ENCODE peak calls at places on chromosomes 11 and 22, in four cellular contexts. P is A549, A is K562, I is GM12878. Z is an unnamed sample.
A peak's percentile ranks its signal among the peaks of the same experiment; 100 is the strongest.

GRCh38 chr22:40578171-40578570 is 58.3 kb downstream of the MRTFA start:
- DNase-seq in P (no peak), A (no peak), I (no peak), Z (no peak)

GRCh38 chr11:33778682-33779081 is 4.4 kb upstream of the FBXO3 start:
- DNase-seq in P (no peak), A (no peak), I (no peak), Z (no peak)

GRCh38 chr11:34343153-34343552 is 14.7 kb downstream of the ABTB2 start:
- DNase-seq in P (peak; percentile 46), A (no peak), I (no peak), Z (no peak)

GRCh38 chr11:31110825-31111224 is 258.7 kb downstream of the DCDC1 start:
- DNase-seq in P (no peak), A (no peak), I (no peak), Z (no peak)

GRCh38 chr11:65953471-65953870 is 8.1 kb upstream of the SART1 start:
- DNase-seq in P (no peak), A (no peak), I (no peak), Z (no peak)

GRCh38 chr11:77449060-77449521 is 24.8 kb downstream of the PAK1 start:
- DNase-seq in P (no peak), A (no peak), I (peak; percentile 91), Z (no peak)

GRCh38 chr11:38476808-38477565 is 1879.0 kb upstream of the RAG2 start:
- DNase-seq in P (no peak), A (no peak), I (no peak), Z (no peak)

GRCh38 chr11:45091563-45092392 is 54.7 kb upstream of the PRDM11 start:
- DNase-seq in P (peak; percentile 58), A (no peak), I (no peak), Z (no peak)

GRCh38 chr11:124676386-124676785 is 2.7 kb downstream of the SPA17 start:
- DNase-seq in P (no peak), A (no peak), I (no peak), Z (no peak)

GRCh38 chr11:32115406-32115805 is 24.5 kb downstream of the RCN1 start:
- DNase-seq in P (no peak), A (no peak), I (no peak), Z (no peak)

GRCh38 chr11:30487200-30487898 is 98.8 kb downstream of the MPPED2 start:
- DNase-seq in P (no peak), A (no peak), I (no peak), Z (no peak)

GRCh38 chr11:65646921-65647701 is 9.2 kb downstream of the SIPA1 start:
- DNase-seq in P (peak; percentile 61), A (peak; percentile 42), I (no peak), Z (no peak)

GRCh38 chr11:17643506-17644405 is 75.6 kb upstream of the MYOD1 start:
- DNase-seq in P (no peak), A (no peak), I (no peak), Z (no peak)

GRCh38 chr22:35021166-35021565 is 44.8 kb upstream of the ISX start:
- DNase-seq in P (no peak), A (no peak), I (no peak), Z (no peak)

GRCh38 chr11:120773501-120774031 is 250.3 kb upstream of the TBCEL start:
- DNase-seq in P (no peak), A (no peak), I (peak; percentile 89), Z (no peak)

GRCh38 chr11:68673991-68674390 is 10.4 kb upstream of the GAL start:
- DNase-seq in P (no peak), A (no peak), I (no peak), Z (no peak)

GRCh38 chr11:69467646-69468045 is 13.8 kb upstream of the LINC01488 start:
- DNase-seq in P (no peak), A (peak; percentile 51), I (no peak), Z (peak; percentile 46)

GRCh38 chr22:42662114-42663021 is 13.2 kb upstream of the CYB5R3 start:
- DNase-seq in P (peak; percentile 68), A (peak; percentile 74), I (no peak), Z (no peak)

GRCh38 chr22:44160416-44160815 is 20.3 kb upstream of the PARVG start:
- DNase-seq in P (no peak), A (no peak), I (no peak), Z (no peak)

GRCh38 chr11:77126861-77127673 is 979 bp upstream of the MYO7A start:
- DNase-seq in P (peak; percentile 36), A (peak; percentile 82), I (no peak), Z (no peak)

GRCh38 chr11:4134844-4135243 is 40.2 kb downstream of the RRM1 start:
- DNase-seq in P (peak; percentile 65), A (no peak), I (no peak), Z (peak; percentile 51)

GRCh38 chr11:65897020-65897471 is 3.1 kb downstream of the FOSL1 start:
- DNase-seq in P (no peak), A (no peak), I (no peak), Z (no peak)

GRCh38 chr22:23067023-23067650 is 3.2 kb upstream of the GNAZ start:
- DNase-seq in P (no peak), A (no peak), I (no peak), Z (no peak)

GRCh38 chr11:13955971-13956421 is 6.5 kb upstream of the SPON1 start:
- DNase-seq in P (peak; percentile 73), A (peak; percentile 67), I (no peak), Z (peak; percentile 58)

GRCh38 chr11:123519055-123519796 is 89.2 kb downstream of the GRAMD1B start:
- DNase-seq in P (no peak), A (no peak), I (no peak), Z (no peak)

GRCh38 chr11:57648791-57649735 is 649 bp downstream of the YPEL4 start:
- DNase-seq in P (no peak), A (no peak), I (no peak), Z (no peak)

GRCh38 chr11:64368673-64369074 is 9.7 kb downstream of the RPS6KA4 start:
- DNase-seq in P (no peak), A (no peak), I (no peak), Z (no peak)

GRCh38 chr11:10858505-10859360 is 880 bp upstream of the ZBED5 start:
- DNase-seq in P (no peak), A (peak; percentile 33), I (peak; percentile 11), Z (peak; percentile 50)

GRCh38 chr11:72789493-72790131 is 4.2 kb downstream of the STARD10 start:
- DNase-seq in P (no peak), A (no peak), I (no peak), Z (no peak)

GRCh38 chr22:43289551-43289963 is 53.6 kb downstream of the SCUBE1 start:
- DNase-seq in P (no peak), A (no peak), I (no peak), Z (no peak)

GRCh38 chr11:20066013-20066782 is 94.1 kb downstream of the DBX1 start:
- DNase-seq in P (no peak), A (no peak), I (no peak), Z (no peak)

GRCh38 chr11:121318848-121319834 is 26.6 kb downstream of the SC5D start:
- DNase-seq in P (peak; percentile 26), A (no peak), I (no peak), Z (peak; percentile 30)

GRCh38 chr11:12674936-12675696 is 895 bp downstream of the TEAD1 start:
- DNase-seq in P (no peak), A (peak; percentile 57), I (no peak), Z (no peak)

GRCh38 chr11:60080523-60080922 is 7.9 kb upstream of the MS4A2 start:
- DNase-seq in P (no peak), A (no peak), I (no peak), Z (no peak)

DNA sequence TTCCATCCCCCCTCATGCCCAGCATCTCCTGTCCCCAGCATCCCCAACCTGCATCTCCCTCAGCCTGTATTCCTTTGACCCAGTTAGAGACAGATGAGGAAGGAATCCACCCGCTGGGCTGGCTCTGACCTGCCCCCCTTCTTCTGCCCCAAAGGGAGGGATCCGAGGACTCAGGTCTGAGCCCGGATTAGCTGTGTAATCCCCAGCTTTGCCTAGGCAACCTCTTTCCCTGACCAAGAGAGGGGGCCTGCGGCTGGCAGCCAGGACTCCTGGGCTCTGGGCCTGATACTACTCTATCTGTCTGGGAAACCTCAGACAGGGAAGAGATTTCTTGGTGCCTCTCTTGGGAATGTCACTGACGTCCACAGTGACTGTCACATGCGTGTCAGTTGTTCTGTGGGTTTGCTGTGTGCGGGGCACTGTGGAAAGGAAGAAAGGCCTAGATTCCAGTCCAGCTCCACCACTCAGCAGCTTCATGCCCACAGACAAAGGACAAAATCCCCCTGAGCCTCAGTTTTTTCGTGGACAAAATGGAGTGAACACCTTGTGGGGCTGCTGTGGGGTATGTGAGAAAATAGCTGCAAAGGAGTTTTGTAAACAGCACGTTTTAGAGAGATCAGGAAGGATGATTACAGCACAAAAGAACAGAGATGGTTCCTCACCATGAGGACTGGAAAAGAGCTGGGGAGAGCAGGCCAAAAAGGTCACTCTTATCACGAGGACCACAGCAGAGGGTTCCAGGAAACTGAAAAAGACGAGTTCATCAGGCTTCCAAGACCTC is 1.3 kb upstream of the NDUFV1 start:
- DNase-seq in P (no peak), A (no peak), I (no peak), Z (no peak)
- TF ChIP-seq BHLHE40 in P (no peak), A (peak; percentile 86), I (no peak), Z (no peak)

GRCh38 chr11:129018991-129019390 is 76.3 kb upstream of the TP53AIP1 start:
- DNase-seq in P (no peak), A (no peak), I (no peak), Z (no peak)

GRCh38 chr11:129021295-129021694 is 78.6 kb upstream of the TP53AIP1 start:
- DNase-seq in P (no peak), A (no peak), I (no peak), Z (no peak)

DNA sequence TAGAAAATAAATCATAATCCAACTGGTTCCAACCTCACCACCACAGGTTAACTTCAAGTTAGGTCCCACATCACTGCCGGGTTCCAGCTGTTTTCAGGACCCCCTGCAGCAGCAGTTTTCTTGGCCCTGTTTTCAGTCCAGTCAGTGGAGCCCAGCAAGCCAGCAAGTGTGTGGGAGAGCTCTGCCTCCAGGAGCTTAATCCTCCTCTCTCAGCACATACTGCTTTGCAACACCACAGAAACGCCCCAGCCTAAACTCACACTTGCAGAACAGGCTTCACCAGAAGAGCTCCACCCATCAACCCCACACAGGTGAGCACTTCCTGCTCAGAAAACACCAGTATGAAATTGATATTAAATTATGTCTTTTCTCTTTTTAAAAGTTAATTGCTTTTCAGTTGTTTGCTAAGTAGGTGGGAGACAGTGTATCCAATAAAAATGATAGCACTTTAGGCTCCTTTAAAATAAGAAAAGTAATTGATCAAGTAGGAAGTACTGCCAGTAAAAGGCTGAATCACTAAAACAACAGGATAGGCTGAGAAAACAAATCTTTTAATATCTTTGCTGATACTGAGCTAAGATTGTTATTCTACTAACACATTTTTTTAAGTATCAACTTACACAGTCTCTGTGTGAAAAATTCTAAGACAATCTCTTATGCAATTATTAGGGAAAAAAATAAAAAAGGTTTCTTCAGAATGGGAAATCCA is 81.5 kb upstream of the TP53AIP1 start:
- DNase-seq in P (no peak), A (no peak), I (no peak), Z (no peak)
- TF ChIP-seq JUNB in P (no peak), A (no peak), I (no peak), Z (no peak)

GRCh38 chr22:37529652-37530345 is 10.6 kb upstream of the CARD10 start:
- DNase-seq in P (no peak), A (no peak), I (peak; percentile 36), Z (no peak)
- TF ChIP-seq BHLHE40 in P (no peak), A (no peak), I (no peak), Z (no peak)

GRCh38 chr22:38110863-38111852 is 674 bp upstream of the BAIAP2L2 start:
- DNase-seq in P (peak; percentile 74), A (peak; percentile 47), I (no peak), Z (peak; percentile 49)
- TF ChIP-seq JUNB in P (no peak), A (no peak), I (no peak), Z (no peak)